ENCODE peak calls at places on chromosomes 13 and 19, in five cellular contexts. D, L, H, Y and P are unnamed samples.

GRCh38 chr19:33472696-33473624 is 48.6 kb downstream of the PEPD start:
- DNase-seq in D (no peak), L (no peak), H (no peak), Y (no peak), P (peak)

GRCh38 chr19:41039806-41040205 is 48.4 kb upstream of the CYP2A13 start:
- DNase-seq in D (no peak), L (no peak), H (no peak), Y (no peak), P (no peak)

GRCh38 chr19:50790898-50791562 is 815 bp downstream of the ACP4 start:
- DNase-seq in D (no peak), L (no peak), H (no peak), Y (no peak), P (no peak)

GRCh38 chr13:31044658-31045620 is 112.5 kb downstream of the TEX26 start:
- DNase-seq in D (no peak), L (no peak), H (no peak), Y (peak), P (no peak)

GRCh38 chr13:62643007-62643483 is 1227.4 kb upstream of the PCDH20 start:
- DNase-seq in D (no peak), L (no peak), H (peak), Y (peak), P (no peak)

GRCh38 chr13:20873348-20873747 is 29.2 kb downstream of the XPO4 start:
- DNase-seq in D (no peak), L (no peak), H (no peak), Y (no peak), P (no peak)

GRCh38 chr19:34580055-34580336 is 97.0 kb downstream of the SCGB2B2 start:
- DNase-seq in D (no peak), L (no peak), H (no peak), Y (no peak), P (no peak)

GRCh38 chr13:95388420-95389079 is 87.3 kb upstream of the ABCC4 start:
- DNase-seq in D (no peak), L (no peak), H (no peak), Y (no peak), P (no peak)

GRCh38 chr19:3852614-3853254 is 16.1 kb downstream of the ZFR2 start:
- DNase-seq in D (peak), L (peak), H (peak), Y (no peak), P (peak)

GRCh38 chr19:37692956-37693660 is 26.5 kb downstream of the ZNF607 start:
- DNase-seq in D (no peak), L (peak), H (peak), Y (no peak), P (no peak)

GRCh38 chr19:37695144-37695899 is 24.2 kb downstream of the ZNF607 start:
- DNase-seq in D (no peak), L (no peak), H (no peak), Y (no peak), P (no peak)

GRCh38 chr19:37698216-37698615 is 21.3 kb downstream of the ZNF607 start:
- DNase-seq in D (no peak), L (no peak), H (no peak), Y (no peak), P (no peak)

GRCh38 chr19:37699057-37699456 is 20.5 kb downstream of the ZNF607 start:
- DNase-seq in D (no peak), L (no peak), H (peak), Y (no peak), P (no peak)
- TF ChIP-seq ATF3 in D (no peak), L (no peak), H (no peak), Y (no peak), P (no peak)

DNA sequence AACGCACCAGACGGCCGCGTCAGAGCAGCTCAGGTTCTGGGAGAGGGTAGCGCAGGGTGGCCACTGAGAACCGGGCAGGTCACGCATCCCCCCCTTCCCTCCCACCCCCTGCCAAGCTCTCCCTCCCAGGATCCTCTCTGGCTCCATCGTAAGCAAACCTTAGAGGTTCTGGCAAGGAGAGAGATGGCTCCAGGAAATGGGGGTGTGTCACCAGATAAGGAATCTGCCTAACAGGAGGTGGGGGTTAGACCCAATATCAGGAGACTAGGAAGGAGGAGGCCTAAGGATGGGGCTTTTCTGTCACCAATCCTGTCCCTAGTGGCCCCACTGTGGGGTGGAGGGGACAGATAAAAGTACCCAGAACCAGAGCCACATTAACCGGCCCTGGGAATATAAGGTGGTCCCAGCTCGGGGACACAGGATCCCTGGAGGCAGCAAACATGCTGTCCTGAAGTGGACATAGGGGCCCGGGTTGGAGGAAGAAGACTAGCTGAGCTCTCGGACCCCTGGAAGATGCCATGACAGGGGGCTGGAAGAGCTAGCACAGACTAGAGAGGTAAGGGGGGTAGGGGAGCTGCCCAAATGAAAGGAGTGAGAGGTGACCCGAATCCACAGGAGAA is 1.9 kb downstream of the PPP1R12C start:
- DNase-seq in D (no peak), L (peak), H (no peak), Y (no peak), P (no peak)
- TF ChIP-seq CREB1 in D (no peak), L (no peak), H (no peak), Y (no peak), P (no peak)

GRCh38 chr19:55158848-55159793 is 1.6 kb upstream of the TNNI3 start:
- DNase-seq in D (no peak), L (peak), H (no peak), Y (no peak), P (peak)
- TF ChIP-seq ATF3 in D (no peak), L (peak), H (no peak), Y (no peak), P (no peak)

GRCh38 chr13:19150712-19151228 is 30.9 kb downstream of the TUBA3C start:
- DNase-seq in D (no peak), L (no peak), H (no peak), Y (no peak), P (no peak)
- TF ChIP-seq CREB1 in D (no peak), L (no peak), H (no peak), Y (no peak), P (no peak)

GRCh38 chr19:16659464-16659831 is 496 bp downstream of the SMIM7 start:
- DNase-seq in D (no peak), L (no peak), H (no peak), Y (no peak), P (no peak)

GRCh38 chr19:16661480-16662034 is 618 bp downstream of the TMEM38A start:
- DNase-seq in D (peak), L (peak), H (no peak), Y (no peak), P (peak)

GRCh38 chr19:16659832-16660708 is at the start of gene SMIM7:
- DNase-seq in D (peak), L (peak), H (peak), Y (peak), P (peak)

GRCh38 chr19:16657384-16657783 is 2.6 kb downstream of the SMIM7 start:
- DNase-seq in D (no peak), L (no peak), H (no peak), Y (no peak), P (no peak)

DNA sequence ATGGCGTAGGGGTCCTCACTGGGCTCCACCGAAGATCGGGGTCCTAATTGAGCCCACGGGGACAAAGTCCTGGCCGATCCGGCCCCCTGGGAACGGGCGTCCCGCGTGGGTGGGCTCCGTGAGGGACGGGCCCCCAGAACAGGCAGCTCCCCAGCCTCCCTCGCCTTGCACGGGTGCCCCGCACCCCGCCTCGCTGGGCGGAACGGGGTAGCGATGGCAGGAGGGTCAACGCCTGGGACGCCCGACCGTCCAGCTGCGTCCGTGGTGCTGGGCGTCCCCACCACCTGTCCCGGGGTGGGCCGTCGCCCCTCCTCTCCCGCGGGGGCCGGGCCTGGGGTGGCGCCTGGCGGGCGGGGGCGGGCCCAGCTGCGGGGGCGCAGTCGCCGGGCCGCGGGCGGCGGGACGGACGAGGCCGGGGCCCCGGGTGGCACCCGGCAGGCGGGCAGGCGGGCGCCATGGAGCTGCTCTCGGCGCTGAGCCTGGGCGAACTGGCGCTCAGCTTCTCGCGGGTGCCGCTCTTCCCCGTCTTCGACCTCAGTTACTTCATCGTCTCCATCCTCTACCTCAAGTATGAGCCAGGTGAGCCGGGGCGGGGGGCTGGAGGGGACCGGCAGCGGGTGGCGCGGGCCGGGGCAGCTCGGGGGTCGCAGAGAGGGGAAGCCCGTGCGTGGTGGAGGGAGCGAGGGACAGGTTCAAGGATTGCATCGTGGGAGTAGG is at the start of gene TMEM38A:
- DNase-seq in D (peak), L (peak), H (no peak), Y (no peak), P (peak)
- TF ChIP-seq ATF3 in D (no peak), L (no peak), H (no peak), Y (no peak), P (no peak)

GRCh38 chr19:10378124-10378523 is 2.2 kb downstream of the TYK2 start:
- DNase-seq in D (no peak), L (no peak), H (no peak), Y (no peak), P (no peak)
- TF ChIP-seq CREB1 in D (no peak), L (no peak), H (no peak), Y (no peak), P (no peak)

GRCh38 chr13:45219938-45220375 is 19.1 kb upstream of the KCTD4 start:
- DNase-seq in D (no peak), L (no peak), H (no peak), Y (no peak), P (no peak)
- TF ChIP-seq ATF3 in D (no peak), L (peak), H (no peak), Y (no peak), P (no peak)

DNA sequence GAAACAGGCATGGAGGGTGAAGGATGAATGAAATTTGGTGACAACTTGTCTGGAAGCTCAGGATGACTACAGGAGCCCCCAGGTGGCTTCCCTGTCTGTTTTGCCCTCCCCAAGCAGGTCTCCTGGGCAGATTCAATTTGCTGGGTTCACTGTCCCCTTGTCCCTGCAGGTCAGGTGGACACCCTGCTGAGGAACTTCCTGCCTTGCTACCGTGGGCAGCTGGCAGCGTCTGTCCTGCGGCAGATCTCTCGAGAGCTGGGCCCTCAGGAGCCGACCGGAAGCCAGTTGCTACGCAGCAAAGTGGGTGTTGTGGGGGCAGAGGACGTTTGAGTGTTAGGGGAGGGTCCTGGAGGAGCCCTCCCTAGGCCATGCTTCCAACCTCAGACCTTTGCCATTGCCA is 19.1 kb downstream of the PGLS start:
- DNase-seq in D (peak), L (no peak), H (peak), Y (no peak), P (peak)
- TF ChIP-seq CREB1 in D (no peak), L (no peak), H (no peak), Y (no peak), P (no peak)